ENCODE peak calls at places on chromosomes 7 and 10, in four cellular contexts. One of them, this sample, is unnamed.
A peak's percentile ranks its signal among the peaks of the same experiment; 100 is the strongest.

GRCh38 chr7:85135931-85136330 is 50.9 kb downstream of the SEMA3D start:
- DNase-seq in tibial artery: no peak
- DNase-seq in lung: no peak
- DNase-seq in ascending aorta: no peak
- DNase-seq in this sample: no peak

GRCh38 chr7:121510302-121510701 is 114.2 kb upstream of the FAM3C start:
- DNase-seq in tibial artery: no peak
- DNase-seq in lung: no peak
- DNase-seq in ascending aorta: no peak
- DNase-seq in this sample: no peak

GRCh38 chr7:154423219-154423618 is 371.0 kb downstream of the DPP6 start:
- DNase-seq in tibial artery: no peak
- DNase-seq in lung: no peak
- DNase-seq in ascending aorta: no peak
- DNase-seq in this sample: peak; percentile 74

GRCh38 chr7:38681882-38682281 is 50.7 kb upstream of the AMPH start:
- DNase-seq in ascending aorta: no peak
- DNase-seq in lung: no peak
- DNase-seq in tibial artery: no peak
- DNase-seq in this sample: no peak

GRCh38 chr10:28429045-28429444 is 103.9 kb upstream of the WAC start:
- DNase-seq in ascending aorta: no peak
- DNase-seq in tibial artery: no peak
- DNase-seq in lung: no peak
- DNase-seq in this sample: no peak

GRCh38 chr7:130210181-130210935 is 2.7 kb downstream of the SSMEM1 start:
- DNase-seq in ascending aorta: no peak
- DNase-seq in lung: no peak
- DNase-seq in tibial artery: no peak
- DNase-seq in this sample: no peak

GRCh38 chr10:119461923-119462322 is 80.6 kb downstream of the RGS10 start:
- DNase-seq in lung: no peak
- DNase-seq in ascending aorta: no peak
- DNase-seq in tibial artery: no peak
- DNase-seq in this sample: no peak

GRCh38 chr7:127996253-127997071 is 34.8 kb downstream of the LRRC4 start:
- DNase-seq in lung: no peak
- DNase-seq in ascending aorta: no peak
- DNase-seq in tibial artery: no peak
- DNase-seq in this sample: no peak

GRCh38 chr10:88027570-88027969 is 164.1 kb downstream of the PTEN start:
- DNase-seq in lung: peak; percentile 38
- DNase-seq in tibial artery: peak; percentile 71
- DNase-seq in ascending aorta: no peak
- DNase-seq in this sample: peak; percentile 64

DNA sequence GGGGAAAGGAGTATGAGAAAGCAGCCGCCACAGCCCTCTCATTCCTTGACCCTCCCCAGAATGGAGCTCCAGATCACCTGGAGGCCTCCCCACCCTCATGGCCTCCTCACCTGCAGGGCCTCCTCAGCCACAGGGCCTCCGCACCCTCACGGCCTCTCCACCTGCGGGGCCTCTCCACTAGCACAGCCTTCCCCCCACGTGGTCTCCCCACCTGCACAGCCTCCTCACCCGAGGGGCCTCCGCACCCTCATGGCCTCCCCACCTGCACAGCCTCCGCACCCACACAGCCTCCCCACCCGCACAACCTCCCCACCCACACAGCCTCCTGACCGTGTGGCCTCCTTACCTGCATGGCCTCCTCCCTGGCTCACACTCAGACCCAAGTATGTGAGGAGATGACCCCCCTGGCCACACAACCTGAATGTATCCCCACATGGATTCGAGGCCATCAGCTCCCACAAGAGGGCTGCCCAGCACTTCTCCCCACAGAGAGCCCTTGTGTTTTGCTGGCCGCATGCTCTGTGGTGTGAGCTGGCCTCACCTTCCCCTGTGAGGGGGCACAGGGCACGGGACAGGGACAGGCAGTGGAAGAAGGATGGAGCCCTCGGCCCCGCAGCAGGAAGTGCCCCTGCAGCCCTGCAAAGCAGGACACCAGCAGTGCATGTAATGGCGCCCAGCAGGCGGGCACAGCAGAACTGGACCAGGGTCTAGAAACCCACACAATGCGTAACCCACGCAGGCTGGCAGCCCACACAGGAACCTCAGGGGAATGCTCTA is 3.1 kb downstream of the DIP2C start:
- DNase-seq in ascending aorta: no peak
- DNase-seq in tibial artery: no peak
- DNase-seq in lung: no peak
- DNase-seq in this sample: no peak
- H3K4me1 ChIP-seq in ascending aorta: peaks cover 26% of the 10 kb centered on the region
- H3K4me1 ChIP-seq in tibial artery: peaks cover 65% of the 10 kb centered on the region
- H3K4me1 ChIP-seq in lung: peaks cover 7% of the 10 kb centered on the region
- H3K4me1 ChIP-seq in this sample: peaks cover 28% of the 10 kb centered on the region

GRCh38 chr10:43902842-43903241 is 254.2 kb upstream of the ZNF32 start:
- DNase-seq in lung: no peak
- DNase-seq in ascending aorta: no peak
- DNase-seq in tibial artery: no peak
- DNase-seq in this sample: no peak
- H3K27me3 ChIP-seq in lung: no peaks in the 10 kb centered on the region
- H3K27me3 ChIP-seq in ascending aorta: no peaks in the 10 kb centered on the region
- H3K27me3 ChIP-seq in tibial artery: no peaks in the 10 kb centered on the region
- H3K27me3 ChIP-seq in this sample: no peaks in the 10 kb centered on the region

GRCh38 chr7:69799048-69799697 is 200.9 kb downstream of the AUTS2 start:
- DNase-seq in ascending aorta: no peak
- DNase-seq in lung: no peak
- DNase-seq in tibial artery: no peak
- DNase-seq in this sample: no peak
- H3K4me1 ChIP-seq in ascending aorta: no peaks in the 10 kb centered on the region
- H3K4me1 ChIP-seq in lung: peaks cover 8% of the 10 kb centered on the region
- H3K4me1 ChIP-seq in tibial artery: peaks cover 6% of the 10 kb centered on the region
- H3K4me1 ChIP-seq in this sample: peaks cover 12% of the 10 kb centered on the region

GRCh38 chr10:69652857-69653199 is 22.8 kb downstream of the FAM241B start:
- DNase-seq in ascending aorta: no peak
- DNase-seq in tibial artery: no peak
- DNase-seq in lung: no peak
- DNase-seq in this sample: peak; percentile 14
- H3K27me3 ChIP-seq in ascending aorta: no peaks in the 10 kb centered on the region
- H3K27me3 ChIP-seq in tibial artery: peaks cover 5% of the 10 kb centered on the region
- H3K27me3 ChIP-seq in lung: no peaks in the 10 kb centered on the region
- H3K27me3 ChIP-seq in this sample: no peaks in the 10 kb centered on the region

DNA sequence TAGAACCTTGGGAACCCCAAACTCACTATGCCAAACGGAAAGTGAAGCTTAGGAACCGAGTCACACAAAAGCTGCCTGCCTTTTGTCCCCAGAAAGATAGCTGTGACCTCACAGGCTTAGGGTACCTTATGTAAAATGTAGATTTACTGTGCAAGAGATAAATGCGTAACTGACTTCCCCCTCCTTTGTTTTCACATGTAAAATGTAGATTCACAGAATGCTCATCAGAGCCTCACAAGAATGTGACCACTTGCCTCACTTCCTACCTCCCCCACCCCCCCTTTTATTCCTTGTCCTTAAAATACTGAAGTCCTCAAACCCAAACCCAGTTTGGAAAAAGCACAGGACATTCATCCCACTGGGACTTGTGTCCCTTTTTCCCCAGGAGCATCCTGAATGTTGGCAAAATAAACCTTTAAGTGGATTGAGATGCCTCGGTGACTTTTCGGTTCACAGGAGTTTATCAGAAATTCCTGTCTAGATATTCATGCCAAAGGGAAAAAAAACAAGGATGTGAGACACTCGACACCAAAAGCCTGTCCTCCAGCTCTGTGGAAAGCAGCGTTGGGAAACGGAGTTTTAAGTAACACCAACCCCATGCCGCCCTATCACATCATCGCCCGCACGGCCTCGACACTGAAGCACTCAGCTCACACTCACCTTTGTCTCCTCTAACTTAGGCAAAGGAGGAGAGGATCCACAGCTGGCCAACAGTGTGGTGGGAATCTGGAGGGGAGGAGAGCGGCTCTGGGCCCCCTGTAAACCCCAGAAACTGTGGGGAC is 45.9 kb downstream of the SVIL start:
- DNase-seq in lung: peak; percentile 28
- DNase-seq in tibial artery: no peak
- DNase-seq in ascending aorta: no peak
- DNase-seq in this sample: peak; percentile 47
- H3K4me1 ChIP-seq in lung: peaks cover 15% of the 10 kb centered on the region
- H3K4me1 ChIP-seq in tibial artery: peaks cover 94% of the 10 kb centered on the region
- H3K4me1 ChIP-seq in ascending aorta: peaks cover 47% of the 10 kb centered on the region
- H3K4me1 ChIP-seq in this sample: peaks cover 88% of the 10 kb centered on the region